ENCODE peak calls at places on chromosome 9, in five cellular contexts. T is MM.1S, F is endothelial cell, J is transverse colon, B is nephron progenitor cell. L is an unnamed sample.

GRCh38 chr9:87592554-87593394 is 95.1 kb downstream of the DAPK1 start:
- DNase-seq in T (no peak), F (no peak), J (peak), B (no peak), L (no peak)

GRCh38 chr9:114231218-114232090 is 76.1 kb downstream of the COL27A1 start:
- DNase-seq in J (no peak), F (no peak), T (no peak), B (no peak), L (no peak)

GRCh38 chr9:69122086-69122390 is 52.0 kb upstream of the TJP2 start:
- DNase-seq in B (peak), F (peak), J (peak), T (peak), L (peak)

GRCh38 chr9:36485647-36486453 is 85.8 kb upstream of the RNF38 start:
- DNase-seq in B (peak), T (no peak), F (peak), J (peak), L (no peak)

GRCh38 chr9:133733074-133733408 is 5.1 kb downstream of the SARDH start:
- DNase-seq in B (no peak), J (no peak), T (no peak), F (no peak), L (no peak)

GRCh38 chr9:119898316-119898715 is 529.1 kb upstream of the BRINP1 start:
- DNase-seq in B (no peak), J (no peak), F (no peak), T (no peak), L (no peak)

GRCh38 chr9:109493648-109494047 is 4.5 kb downstream of the PTPN3 start:
- DNase-seq in B (no peak), F (no peak), J (no peak), T (no peak), L (no peak)

GRCh38 chr9:33272061-33272460 is 7.2 kb downstream of the CHMP5 start:
- DNase-seq in T (no peak), B (no peak), J (peak), F (no peak), L (no peak)

GRCh38 chr9:29613773-29614172 is 2040.5 kb upstream of the C9orf72 start:
- DNase-seq in F (no peak), B (no peak), J (no peak), T (peak), L (no peak)

GRCh38 chr9:127444921-127445850 is 6.0 kb downstream of the RPL12 start:
- DNase-seq in J (no peak), T (no peak), F (no peak), B (no peak), L (no peak)

GRCh38 chr9:5425006-5425628 is 12.6 kb downstream of the PLGRKT start:
- DNase-seq in B (no peak), T (peak), F (no peak), J (no peak), L (peak)

GRCh38 chr9:114504341-114505186 is 709 bp downstream of the WHRN start:
- DNase-seq in J (peak), T (peak), B (peak), F (peak), L (peak)

GRCh38 chr9:120431268-120431667 is 148.7 kb downstream of the CDK5RAP2 start:
- DNase-seq in T (no peak), J (no peak), F (no peak), B (no peak), L (no peak)

GRCh38 chr9:130110166-130110565 is 56.5 kb downstream of the GPR107 start:
- DNase-seq in J (no peak), B (no peak), F (no peak), T (no peak), L (no peak)
- TF ChIP-seq CTCF in J (no peak), B (no peak), F (no peak), T (no peak), L (no peak)

GRCh38 chr9:16033921-16034320 is 481.1 kb downstream of the CCDC171 start:
- DNase-seq in F (no peak), J (no peak), B (no peak), T (no peak), L (no peak)

GRCh38 chr9:16044116-16044881 is 491.5 kb downstream of the CCDC171 start:
- DNase-seq in B (no peak), J (no peak), T (no peak), F (no peak), L (no peak)

GRCh38 chr9:16039988-16040761 is 487.3 kb downstream of the CCDC171 start:
- DNase-seq in J (no peak), T (no peak), B (peak), F (no peak), L (no peak)

GRCh38 chr9:16039103-16039987 is 486.5 kb downstream of the CCDC171 start:
- DNase-seq in J (peak), F (peak), T (no peak), B (no peak), L (no peak)
- TF ChIP-seq CTCF in J (no peak), F (peak), T (no peak), B (no peak), L (no peak)

GRCh38 chr9:16921855-16922254 is 51.4 kb upstream of the BNC2 start:
- DNase-seq in J (no peak), B (no peak), T (no peak), F (no peak), L (no peak)
- TF ChIP-seq CTCF in J (no peak), B (no peak), T (no peak), F (no peak), L (no peak)

GRCh38 chr9:99300103-99300439 is 78.0 kb downstream of the SEC61B start:
- DNase-seq in T (no peak), J (no peak), F (no peak), B (no peak), L (no peak)
- TF ChIP-seq CTCF in T (no peak), J (no peak), F (no peak), B (no peak), L (no peak)

L was measured in GM13976.